ENCODE peak calls at places on chromosome 4, in six cellular contexts. K is coronary artery, E is cardiac muscle cell, M is left ventricle myocardium inferior, B is substantia nigra, Y is tibial nerve. J is an unnamed sample.

GRCh38 chr4:38855466-38855865 is 1.2 kb downstream of the TLR6 start:
- DNase-seq in K (no peak), B (no peak), Y (no peak), E (no peak), M (no peak), J (no peak)

GRCh38 chr4:115505326-115505725 is 391.9 kb upstream of the NDST4 start:
- DNase-seq in B (no peak), M (no peak), Y (no peak), K (no peak), E (no peak), J (no peak)

GRCh38 chr4:78689224-78689623 is 86.9 kb upstream of the BMP2K start:
- DNase-seq in E (peak), Y (no peak), M (no peak), B (no peak), K (no peak), J (no peak)

GRCh38 chr4:77950204-77950603 is 87.6 kb downstream of the MRPL1 start:
- DNase-seq in E (no peak), K (no peak), B (no peak), M (no peak), Y (no peak), J (no peak)

GRCh38 chr4:82493721-82494425 is 63.5 kb downstream of the ENOPH1 start:
- DNase-seq in Y (no peak), K (no peak), B (no peak), E (no peak), M (no peak), J (no peak)

GRCh38 chr4:87026795-87027495 is 92.1 kb downstream of the AFF1 start:
- DNase-seq in E (no peak), B (no peak), K (no peak), Y (peak), M (no peak), J (no peak)

GRCh38 chr4:115418997-115419396 is 305.6 kb upstream of the NDST4 start:
- DNase-seq in B (no peak), Y (no peak), E (no peak), K (no peak), M (no peak), J (no peak)

GRCh38 chr4:81466841-81467671 is 4.7 kb downstream of the RASGEF1B start:
- DNase-seq in K (no peak), B (peak), Y (peak), M (no peak), E (peak), J (peak)

GRCh38 chr4:105978684-105979296 is 83.5 kb downstream of the NPNT start:
- DNase-seq in E (peak), K (no peak), B (no peak), Y (peak), M (no peak), J (no peak)

DNA sequence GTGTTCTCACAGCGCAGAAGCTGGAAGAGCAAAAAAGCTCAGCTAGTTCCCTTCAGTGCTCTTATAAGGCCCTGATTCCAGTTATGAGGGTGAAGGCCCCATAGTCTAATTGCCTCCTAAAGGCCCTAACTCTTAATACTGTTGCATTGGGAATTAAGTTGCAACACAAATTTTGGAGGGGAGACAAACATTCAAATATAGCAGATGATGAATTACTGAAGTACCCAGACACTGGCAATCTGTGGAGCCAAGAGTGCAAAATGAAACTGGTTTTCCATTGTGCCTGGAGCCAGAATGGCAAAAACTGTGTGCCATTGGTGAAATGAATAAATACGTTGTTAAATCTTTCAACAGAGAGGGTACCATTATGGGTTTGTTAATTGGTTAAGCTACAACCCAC is 356.0 kb downstream of the PPARGC1A start:
- DNase-seq in K (no peak), E (no peak), B (no peak), Y (no peak), M (no peak), J (no peak)
- H3K27ac ChIP-seq in K (no peak), E (no peak), B (no peak), Y (no peak), M (no peak), J (no peak)

DNA sequence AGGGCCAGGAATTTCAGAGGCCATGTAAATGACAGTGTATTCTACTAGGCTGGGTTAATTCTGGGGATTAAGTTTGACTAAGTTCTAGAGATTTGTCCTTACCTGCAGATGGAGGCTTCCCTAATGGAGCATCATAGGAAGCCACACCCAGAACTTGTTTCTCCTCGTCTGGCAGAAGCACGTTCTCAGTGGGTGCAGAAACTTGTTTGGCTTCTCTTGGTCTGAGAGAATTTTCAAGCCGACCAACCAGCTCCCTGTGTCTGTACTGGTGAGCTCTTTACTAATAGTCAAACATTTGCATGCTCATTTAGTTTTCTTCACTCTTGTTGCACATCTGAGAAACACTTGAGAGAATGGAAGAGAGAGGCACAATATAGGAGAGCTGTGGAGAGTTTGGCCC is 906 bp upstream of the ATP10D start:
- DNase-seq in K (no peak), M (no peak), B (no peak), Y (no peak), E (no peak), J (no peak)
- H3K27ac ChIP-seq in K (peak), M (peak), B (no peak), Y (peak), E (no peak), J (no peak)

DNA sequence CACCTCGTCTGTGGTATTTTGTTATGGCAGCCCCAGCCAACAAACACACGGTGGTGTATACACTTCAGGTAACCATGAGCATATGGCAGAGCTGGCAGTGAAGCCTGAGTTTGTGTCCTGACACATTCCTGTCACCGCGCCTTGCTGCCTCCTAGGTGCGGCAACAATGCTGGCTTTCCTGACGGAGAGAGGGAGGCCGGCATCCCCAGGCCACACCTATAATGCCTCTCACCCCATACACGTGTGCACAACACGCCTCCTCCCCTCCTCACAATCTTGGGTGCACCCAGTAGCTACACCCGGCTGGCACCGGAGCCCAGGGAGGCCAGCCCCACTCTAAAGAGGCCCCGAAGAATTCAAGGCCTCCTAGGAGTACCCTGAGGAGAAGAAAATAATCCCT is 158.5 kb downstream of the NSUN7 start:
- DNase-seq in K (no peak), M (no peak), B (no peak), E (no peak), Y (no peak), J (no peak)
- H3K27ac ChIP-seq in K (peak), M (no peak), B (no peak), E (no peak), Y (peak), J (no peak)

DNA sequence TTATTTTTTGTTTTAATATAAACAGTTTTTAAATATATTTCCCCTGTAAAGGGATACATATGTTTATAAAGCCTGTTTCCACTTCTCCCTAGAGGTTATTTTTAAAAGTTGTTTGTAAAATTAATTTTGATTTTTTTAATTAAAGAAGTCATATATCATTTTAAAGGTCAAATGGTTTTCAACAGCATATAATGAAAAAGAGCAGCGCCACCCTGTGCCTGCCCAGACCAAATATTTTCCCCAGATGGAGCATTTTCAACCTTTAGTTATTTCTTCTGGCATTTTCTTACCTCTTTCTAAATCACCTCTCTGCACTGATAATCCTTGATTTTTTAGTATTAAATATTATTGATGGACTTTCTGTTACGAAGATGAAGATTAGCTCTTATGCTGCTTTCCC is 21.0 kb downstream of the MSX1 start:
- DNase-seq in K (no peak), Y (no peak), E (no peak), B (no peak), M (no peak), J (no peak)
- H3K27ac ChIP-seq in K (no peak), Y (no peak), E (no peak), B (no peak), M (no peak), J (no peak)

GRCh38 chr4:41218703-41219102 is 4.4 kb upstream of the APBB2 start:
- DNase-seq in B (no peak), Y (no peak), K (no peak), M (no peak), E (no peak), J (no peak)

GRCh38 chr4:41217020-41217333 is 2.6 kb upstream of the APBB2 start:
- DNase-seq in Y (no peak), M (no peak), B (no peak), E (no peak), K (no peak), J (no peak)

GRCh38 chr4:41216294-41217019 is 2.1 kb upstream of the APBB2 start:
- DNase-seq in Y (peak), B (no peak), M (peak), E (peak), K (peak), J (no peak)

GRCh38 chr4:41215969-41216293 is 1.6 kb upstream of the APBB2 start:
- DNase-seq in M (no peak), B (no peak), E (no peak), K (no peak), Y (no peak), J (no peak)

DNA sequence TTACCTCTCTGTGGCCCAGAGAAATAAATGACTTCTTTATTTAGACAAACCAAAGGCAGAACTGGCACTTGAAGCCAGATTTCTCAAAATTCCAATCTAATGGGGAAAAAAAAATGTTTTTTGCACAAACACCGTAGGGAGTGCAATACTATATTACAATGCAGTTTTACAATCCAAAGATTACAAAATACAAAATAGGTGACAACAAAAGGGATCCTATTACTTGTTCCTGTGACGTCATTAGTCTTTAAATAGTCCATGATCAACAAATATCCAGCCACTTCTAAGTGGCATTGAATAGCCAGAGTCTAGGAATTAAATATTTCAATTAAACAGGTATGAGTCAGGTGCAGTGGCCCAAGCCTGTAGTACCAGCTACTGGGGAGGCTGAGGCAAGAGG is 3.0 kb upstream of the APBB2 start:
- DNase-seq in B (no peak), K (no peak), Y (no peak), E (no peak), M (no peak), J (no peak)
- H3K27ac ChIP-seq in B (no peak), K (peak), Y (peak), E (no peak), M (peak), J (no peak)

J was measured in CD8-positive, alpha-beta T cell.